ENCODE peak calls at places on chromosomes 3 and 15, in five cellular contexts. One of them, this sample, is unnamed.

GRCh38 chr3:172317984-172318383 is 130.3 kb downstream of the GHSR start:
- DNase-seq in PC-3: peak
- DNase-seq in PC-9: peak
- DNase-seq in hepatocyte: no peak
- DNase-seq in fibroblast of lung: peak
- DNase-seq in this sample: peak

GRCh38 chr3:134378818-134379217 is 4.6 kb upstream of the AMOTL2 start:
- DNase-seq in PC-3: peak
- DNase-seq in PC-9: peak
- DNase-seq in hepatocyte: no peak
- DNase-seq in fibroblast of lung: no peak
- DNase-seq in this sample: no peak

GRCh38 chr15:69074843-69075224 is 60.3 kb downstream of the NOX5 start:
- DNase-seq in PC-3: peak
- DNase-seq in PC-9: no peak
- DNase-seq in hepatocyte: peak
- DNase-seq in fibroblast of lung: peak
- DNase-seq in this sample: no peak

GRCh38 chr3:107958151-107958550 is 132.7 kb downstream of the CD47 start:
- DNase-seq in PC-3: no peak
- DNase-seq in PC-9: no peak
- DNase-seq in hepatocyte: no peak
- DNase-seq in fibroblast of lung: peak
- DNase-seq in this sample: no peak

GRCh38 chr3:129315386-129315991 is 36.8 kb downstream of the HMCES start:
- DNase-seq in PC-3: peak
- DNase-seq in PC-9: no peak
- DNase-seq in hepatocyte: no peak
- DNase-seq in fibroblast of lung: peak
- DNase-seq in this sample: no peak

GRCh38 chr3:13177641-13178040 is 104.4 kb upstream of the IQSEC1 start:
- DNase-seq in PC-3: no peak
- DNase-seq in PC-9: no peak
- DNase-seq in hepatocyte: no peak
- DNase-seq in fibroblast of lung: no peak
- DNase-seq in this sample: no peak

GRCh38 chr15:66130496-66131014 is 123.0 kb downstream of the MEGF11 start:
- DNase-seq in PC-3: no peak
- DNase-seq in PC-9: no peak
- DNase-seq in hepatocyte: no peak
- DNase-seq in fibroblast of lung: no peak
- DNase-seq in this sample: no peak

GRCh38 chr3:27607370-27607769 is 114.8 kb downstream of the EOMES start:
- DNase-seq in PC-3: peak
- DNase-seq in PC-9: no peak
- DNase-seq in hepatocyte: no peak
- DNase-seq in fibroblast of lung: peak
- DNase-seq in this sample: no peak

GRCh38 chr15:66163553-66163952 is 90.0 kb downstream of the MEGF11 start:
- DNase-seq in PC-3: no peak
- DNase-seq in PC-9: no peak
- DNase-seq in hepatocyte: no peak
- DNase-seq in fibroblast of lung: no peak
- DNase-seq in this sample: no peak

GRCh38 chr3:71433631-71434030 is 149.9 kb downstream of the FOXP1 start:
- DNase-seq in PC-3: no peak
- DNase-seq in PC-9: no peak
- DNase-seq in hepatocyte: no peak
- DNase-seq in fibroblast of lung: no peak
- DNase-seq in this sample: no peak
- H3K27ac ChIP-seq in PC-3: no peak
- H3K27ac ChIP-seq in PC-9: no peak
- H3K27ac ChIP-seq in hepatocyte: peak
- H3K27ac ChIP-seq in fibroblast of lung: no peak
- H3K27ac ChIP-seq in this sample: no peak

GRCh38 chr15:96367436-96368200 is 37.1 kb downstream of the NR2F2 start:
- DNase-seq in PC-3: no peak
- DNase-seq in PC-9: no peak
- DNase-seq in hepatocyte: no peak
- DNase-seq in fibroblast of lung: no peak
- DNase-seq in this sample: no peak
- TF ChIP-seq EZH2 in PC-3: no peak
- TF ChIP-seq EZH2 in PC-9: no peak
- TF ChIP-seq EZH2 in hepatocyte: peak
- TF ChIP-seq EZH2 in fibroblast of lung: no peak
- TF ChIP-seq EZH2 in this sample: peak

DNA sequence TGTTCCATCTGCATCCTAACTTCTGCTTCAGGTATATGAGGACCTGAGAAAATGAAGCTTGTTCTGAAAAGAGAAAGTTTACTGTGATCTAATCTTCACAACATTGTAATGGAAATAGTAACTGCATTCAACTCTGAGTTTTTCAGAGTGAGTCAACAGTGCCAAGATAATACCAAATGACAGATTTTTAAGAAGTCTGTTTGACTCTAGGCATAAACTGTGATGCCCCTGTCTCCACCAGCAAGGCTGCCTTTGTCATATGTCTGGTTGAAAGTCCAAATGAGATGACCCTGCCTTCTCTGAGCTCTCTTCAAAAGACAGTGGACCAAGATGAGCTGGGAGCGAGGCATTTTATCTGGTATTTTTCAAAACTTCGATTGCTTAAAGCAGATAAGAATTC is 44.8 kb upstream of the B3GNT5 start:
- DNase-seq in PC-3: no peak
- DNase-seq in PC-9: peak
- DNase-seq in hepatocyte: no peak
- DNase-seq in fibroblast of lung: no peak
- DNase-seq in this sample: no peak
- H3K27ac ChIP-seq in PC-3: no peak
- H3K27ac ChIP-seq in PC-9: no peak
- H3K27ac ChIP-seq in hepatocyte: no peak
- H3K27ac ChIP-seq in fibroblast of lung: no peak
- H3K27ac ChIP-seq in this sample: no peak

GRCh38 chr15:55741592-55742497 is 1.1 kb downstream of the PRTG start:
- DNase-seq in PC-3: peak
- DNase-seq in PC-9: no peak
- DNase-seq in hepatocyte: peak
- DNase-seq in fibroblast of lung: no peak
- DNase-seq in this sample: no peak
- TF ChIP-seq EZH2 in PC-3: no peak
- TF ChIP-seq EZH2 in PC-9: no peak
- TF ChIP-seq EZH2 in hepatocyte: peak
- TF ChIP-seq EZH2 in fibroblast of lung: no peak
- TF ChIP-seq EZH2 in this sample: no peak

GRCh38 chr15:67928666-67929065 is 88.8 kb upstream of the RNU6-1 start:
- DNase-seq in PC-3: no peak
- DNase-seq in PC-9: no peak
- DNase-seq in hepatocyte: no peak
- DNase-seq in fibroblast of lung: no peak
- DNase-seq in this sample: no peak

GRCh38 chr15:67927501-67928156 is 87.8 kb upstream of the RNU6-1 start:
- DNase-seq in PC-3: peak
- DNase-seq in PC-9: no peak
- DNase-seq in hepatocyte: peak
- DNase-seq in fibroblast of lung: peak
- DNase-seq in this sample: no peak

GRCh38 chr15:67935244-67935643 is 95.4 kb upstream of the RNU6-1 start:
- DNase-seq in PC-3: no peak
- DNase-seq in PC-9: no peak
- DNase-seq in hepatocyte: no peak
- DNase-seq in fibroblast of lung: no peak
- DNase-seq in this sample: no peak

GRCh38 chr15:67931861-67932260 is 92.0 kb upstream of the RNU6-1 start:
- DNase-seq in PC-3: peak
- DNase-seq in PC-9: no peak
- DNase-seq in hepatocyte: peak
- DNase-seq in fibroblast of lung: peak
- DNase-seq in this sample: no peak

DNA sequence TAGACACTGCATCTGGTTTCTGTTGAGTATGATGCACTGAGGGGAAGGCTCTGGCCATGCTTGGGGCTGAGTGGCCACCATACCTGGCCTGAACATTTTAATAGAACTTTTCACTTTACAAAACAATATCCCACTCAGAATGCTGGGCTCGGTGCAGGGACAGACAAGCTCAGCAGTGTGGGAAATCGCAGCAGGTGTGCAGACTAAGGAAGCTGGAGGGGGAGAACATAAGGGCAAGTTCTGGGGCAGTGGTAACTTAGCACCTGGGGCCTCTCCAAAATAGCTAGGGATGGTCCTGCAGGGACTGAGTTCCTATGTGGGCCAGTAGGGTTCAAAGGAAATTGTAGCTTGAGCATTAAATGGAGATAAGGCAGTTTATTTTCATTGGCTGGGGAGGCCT is 90.9 kb upstream of the RNU6-1 start:
- DNase-seq in PC-3: no peak
- DNase-seq in PC-9: no peak
- DNase-seq in hepatocyte: no peak
- DNase-seq in fibroblast of lung: no peak
- DNase-seq in this sample: no peak
- H3K27ac ChIP-seq in PC-3: no peak
- H3K27ac ChIP-seq in PC-9: no peak
- H3K27ac ChIP-seq in hepatocyte: no peak
- H3K27ac ChIP-seq in fibroblast of lung: no peak
- H3K27ac ChIP-seq in this sample: no peak

DNA sequence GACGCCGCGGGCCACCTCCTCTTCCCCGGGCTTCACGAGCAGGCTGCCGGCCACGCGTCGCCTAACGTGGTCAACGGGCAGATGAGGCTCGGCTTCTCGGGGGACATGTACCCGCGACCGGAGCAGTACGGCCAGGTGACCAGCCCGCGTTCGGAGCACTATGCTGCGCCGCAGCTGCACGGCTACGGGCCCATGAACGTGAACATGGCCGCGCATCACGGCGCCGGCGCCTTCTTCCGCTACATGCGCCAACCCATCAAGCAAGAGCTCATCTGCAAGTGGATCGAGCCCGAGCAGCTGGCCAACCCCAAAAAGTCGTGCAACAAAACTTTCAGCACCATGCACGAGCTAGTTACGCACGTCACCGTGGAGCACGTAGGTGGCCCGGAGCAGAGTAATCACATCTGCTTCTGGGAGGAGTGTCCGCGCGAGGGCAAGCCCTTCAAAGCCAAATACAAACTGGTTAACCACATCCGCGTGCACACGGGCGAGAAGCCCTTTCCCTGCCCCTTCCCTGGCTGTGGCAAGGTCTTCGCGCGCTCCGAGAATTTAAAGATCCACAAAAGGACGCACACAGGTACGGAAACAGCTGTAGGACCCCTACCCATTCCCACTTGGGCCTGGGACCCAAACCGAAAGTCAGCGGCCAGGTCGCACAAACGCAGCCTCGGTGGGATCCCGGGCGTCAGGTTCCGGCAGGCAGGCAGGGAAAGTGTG is 1.5 kb downstream of the ZIC1 start:
- DNase-seq in PC-3: no peak
- DNase-seq in PC-9: no peak
- DNase-seq in hepatocyte: no peak
- DNase-seq in fibroblast of lung: peak
- DNase-seq in this sample: no peak
- TF ChIP-seq EZH2 in PC-3: no peak
- TF ChIP-seq EZH2 in PC-9: no peak
- TF ChIP-seq EZH2 in hepatocyte: peak
- TF ChIP-seq EZH2 in fibroblast of lung: peak
- TF ChIP-seq EZH2 in this sample: peak

DNA sequence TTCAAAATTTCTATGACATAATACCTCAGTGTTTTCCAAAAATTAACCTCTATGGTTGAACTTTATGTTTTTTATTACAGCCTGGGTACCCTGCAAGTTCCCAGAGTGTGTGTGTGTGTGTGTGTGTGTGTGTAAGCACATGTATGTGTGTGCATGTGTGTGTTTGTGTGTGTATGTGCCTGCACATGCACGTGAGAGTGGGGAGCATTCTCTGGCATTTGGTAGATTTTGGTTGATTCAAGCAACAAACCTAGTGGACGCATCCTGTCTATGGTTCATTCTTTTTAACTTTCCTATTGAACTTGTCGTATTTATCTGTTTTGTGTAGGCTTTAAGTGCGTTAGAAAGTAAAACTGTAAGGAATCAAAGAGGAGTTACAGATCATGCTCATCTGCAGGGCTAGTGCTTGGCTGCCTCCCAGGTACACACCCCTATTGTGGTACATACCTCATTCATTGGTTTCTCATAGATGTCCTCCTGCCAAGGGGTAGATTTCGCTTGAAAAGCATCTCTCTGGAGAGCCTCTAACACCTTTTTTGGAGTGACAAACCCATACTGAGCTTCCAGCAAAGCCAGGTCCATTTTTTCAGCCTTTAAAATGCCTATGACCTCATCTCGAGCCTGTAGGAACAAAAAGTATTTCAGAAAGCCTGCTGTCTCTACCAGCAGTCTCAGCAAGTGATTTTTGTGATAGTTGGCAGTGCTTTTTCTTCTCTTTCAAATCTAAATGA is 111.9 kb downstream of the CMSS1 start:
- DNase-seq in PC-3: peak
- DNase-seq in PC-9: no peak
- DNase-seq in hepatocyte: peak
- DNase-seq in fibroblast of lung: peak
- DNase-seq in this sample: peak
- H3K27ac ChIP-seq in PC-3: no peak
- H3K27ac ChIP-seq in PC-9: no peak
- H3K27ac ChIP-seq in hepatocyte: peak
- H3K27ac ChIP-seq in fibroblast of lung: no peak
- H3K27ac ChIP-seq in this sample: peak

GRCh38 chr3:138935864-138936762 is 10.8 kb downstream of the FOXL2 start:
- DNase-seq in PC-3: peak
- DNase-seq in PC-9: no peak
- DNase-seq in hepatocyte: peak
- DNase-seq in fibroblast of lung: peak
- DNase-seq in this sample: no peak
- TF ChIP-seq EZH2 in PC-3: no peak
- TF ChIP-seq EZH2 in PC-9: no peak
- TF ChIP-seq EZH2 in hepatocyte: peak
- TF ChIP-seq EZH2 in fibroblast of lung: no peak
- TF ChIP-seq EZH2 in this sample: peak

This sample was measured in keratinocyte.